ENCODE peak calls at places on chromosomes 5 and 9, in eight cellular contexts. One of them, this sample, is unnamed.

GRCh38 chr5:126433708-126434107 is 10.5 kb downstream of the GRAMD2B start:
- DNase-seq in uterus: no peak
- DNase-seq in prostate gland: no peak
- DNase-seq in heart left ventricle: no peak
- DNase-seq in esophagus squamous epithelium: no peak
- DNase-seq in A549: no peak
- DNase-seq in right lobe of liver: no peak
- DNase-seq in breast epithelium: no peak
- DNase-seq in this sample: no peak

GRCh38 chr9:76717176-76717575 is 47.1 kb upstream of the PCA3 start:
- DNase-seq in uterus: no peak
- DNase-seq in prostate gland: no peak
- DNase-seq in heart left ventricle: no peak
- DNase-seq in esophagus squamous epithelium: no peak
- DNase-seq in A549: no peak
- DNase-seq in right lobe of liver: no peak
- DNase-seq in breast epithelium: no peak
- DNase-seq in this sample: no peak

GRCh38 chr9:68825755-68826500 is 120.9 kb downstream of the PIP5K1B start:
- DNase-seq in uterus: no peak
- DNase-seq in prostate gland: no peak
- DNase-seq in heart left ventricle: no peak
- DNase-seq in esophagus squamous epithelium: no peak
- DNase-seq in A549: no peak
- DNase-seq in right lobe of liver: no peak
- DNase-seq in breast epithelium: no peak
- DNase-seq in this sample: no peak

GRCh38 chr5:122152266-122152900 is 23.0 kb downstream of the ZNF474 start:
- DNase-seq in uterus: no peak
- DNase-seq in prostate gland: no peak
- DNase-seq in heart left ventricle: no peak
- DNase-seq in esophagus squamous epithelium: no peak
- DNase-seq in A549: no peak
- DNase-seq in right lobe of liver: no peak
- DNase-seq in breast epithelium: no peak
- DNase-seq in this sample: no peak

GRCh38 chr5:160197341-160198147 is 31.8 kb upstream of the FABP6 start:
- DNase-seq in uterus: peak
- DNase-seq in prostate gland: no peak
- DNase-seq in heart left ventricle: peak
- DNase-seq in esophagus squamous epithelium: no peak
- DNase-seq in A549: no peak
- DNase-seq in right lobe of liver: no peak
- DNase-seq in breast epithelium: no peak
- DNase-seq in this sample: no peak

GRCh38 chr5:135705230-135705631 is 126.4 kb upstream of the CXCL14 start:
- DNase-seq in uterus: no peak
- DNase-seq in prostate gland: no peak
- DNase-seq in heart left ventricle: no peak
- DNase-seq in esophagus squamous epithelium: no peak
- DNase-seq in A549: no peak
- DNase-seq in right lobe of liver: no peak
- DNase-seq in breast epithelium: no peak
- DNase-seq in this sample: no peak

GRCh38 chr5:7851617-7852289 is 820 bp upstream of the CFAP90 start:
- DNase-seq in uterus: no peak
- DNase-seq in prostate gland: peak
- DNase-seq in heart left ventricle: no peak
- DNase-seq in esophagus squamous epithelium: no peak
- DNase-seq in A549: no peak
- DNase-seq in right lobe of liver: peak
- DNase-seq in breast epithelium: no peak
- DNase-seq in this sample: no peak

GRCh38 chr5:134151723-134152122 is 25.0 kb downstream of the SKP1 start:
- DNase-seq in uterus: no peak
- DNase-seq in prostate gland: no peak
- DNase-seq in heart left ventricle: no peak
- DNase-seq in esophagus squamous epithelium: no peak
- DNase-seq in A549: no peak
- DNase-seq in right lobe of liver: no peak
- DNase-seq in breast epithelium: no peak
- DNase-seq in this sample: no peak

GRCh38 chr9:93326056-93326455 is 125.4 kb upstream of the FAM120A start:
- DNase-seq in uterus: no peak
- DNase-seq in prostate gland: no peak
- DNase-seq in heart left ventricle: no peak
- DNase-seq in esophagus squamous epithelium: no peak
- DNase-seq in A549: no peak
- DNase-seq in right lobe of liver: no peak
- DNase-seq in breast epithelium: no peak
- DNase-seq in this sample: no peak

GRCh38 chr5:137114529-137114928 is 384.6 kb downstream of the SPOCK1 start:
- DNase-seq in uterus: no peak
- DNase-seq in prostate gland: no peak
- DNase-seq in heart left ventricle: no peak
- DNase-seq in esophagus squamous epithelium: no peak
- DNase-seq in A549: peak
- DNase-seq in right lobe of liver: no peak
- DNase-seq in breast epithelium: no peak
- DNase-seq in this sample: no peak

GRCh38 chr5:92886751-92887150 is 694.3 kb downstream of the NR2F1-AS1 start:
- DNase-seq in uterus: no peak
- DNase-seq in prostate gland: no peak
- DNase-seq in heart left ventricle: no peak
- DNase-seq in esophagus squamous epithelium: no peak
- DNase-seq in A549: no peak
- DNase-seq in right lobe of liver: no peak
- DNase-seq in breast epithelium: no peak
- DNase-seq in this sample: no peak

GRCh38 chr9:86732514-86732913 is 214.8 kb downstream of the GAS1 start:
- DNase-seq in uterus: peak
- DNase-seq in prostate gland: no peak
- DNase-seq in heart left ventricle: no peak
- DNase-seq in esophagus squamous epithelium: no peak
- DNase-seq in A549: no peak
- DNase-seq in right lobe of liver: no peak
- DNase-seq in breast epithelium: peak
- DNase-seq in this sample: peak

GRCh38 chr5:168464214-168464613 is 22.1 kb upstream of the RARS1 start:
- DNase-seq in uterus: no peak
- DNase-seq in prostate gland: no peak
- DNase-seq in heart left ventricle: no peak
- DNase-seq in esophagus squamous epithelium: no peak
- DNase-seq in A549: no peak
- DNase-seq in right lobe of liver: no peak
- DNase-seq in breast epithelium: no peak
- DNase-seq in this sample: no peak

GRCh38 chr9:84669293-84670105 is at the start of gene NTRK2:
- DNase-seq in uterus: no peak
- DNase-seq in prostate gland: no peak
- DNase-seq in heart left ventricle: peak
- DNase-seq in esophagus squamous epithelium: no peak
- DNase-seq in A549: no peak
- DNase-seq in right lobe of liver: no peak
- DNase-seq in breast epithelium: peak
- DNase-seq in this sample: peak

GRCh38 chr5:143890475-143890874 is 78.5 kb downstream of the HMHB1 start:
- DNase-seq in uterus: no peak
- DNase-seq in prostate gland: no peak
- DNase-seq in heart left ventricle: no peak
- DNase-seq in esophagus squamous epithelium: no peak
- DNase-seq in A549: no peak
- DNase-seq in right lobe of liver: no peak
- DNase-seq in breast epithelium: no peak
- DNase-seq in this sample: no peak

GRCh38 chr9:128118971-128119665 is 8.4 kb downstream of the PTGES2 start:
- DNase-seq in uterus: no peak
- DNase-seq in prostate gland: no peak
- DNase-seq in heart left ventricle: no peak
- DNase-seq in esophagus squamous epithelium: no peak
- DNase-seq in A549: no peak
- DNase-seq in right lobe of liver: peak
- DNase-seq in breast epithelium: no peak
- DNase-seq in this sample: no peak

GRCh38 chr9:129944501-129945116 is 98.4 kb downstream of the FNBP1 start:
- DNase-seq in uterus: no peak
- DNase-seq in prostate gland: no peak
- DNase-seq in heart left ventricle: no peak
- DNase-seq in esophagus squamous epithelium: no peak
- DNase-seq in A549: no peak
- DNase-seq in right lobe of liver: no peak
- DNase-seq in breast epithelium: no peak
- DNase-seq in this sample: no peak

DNA sequence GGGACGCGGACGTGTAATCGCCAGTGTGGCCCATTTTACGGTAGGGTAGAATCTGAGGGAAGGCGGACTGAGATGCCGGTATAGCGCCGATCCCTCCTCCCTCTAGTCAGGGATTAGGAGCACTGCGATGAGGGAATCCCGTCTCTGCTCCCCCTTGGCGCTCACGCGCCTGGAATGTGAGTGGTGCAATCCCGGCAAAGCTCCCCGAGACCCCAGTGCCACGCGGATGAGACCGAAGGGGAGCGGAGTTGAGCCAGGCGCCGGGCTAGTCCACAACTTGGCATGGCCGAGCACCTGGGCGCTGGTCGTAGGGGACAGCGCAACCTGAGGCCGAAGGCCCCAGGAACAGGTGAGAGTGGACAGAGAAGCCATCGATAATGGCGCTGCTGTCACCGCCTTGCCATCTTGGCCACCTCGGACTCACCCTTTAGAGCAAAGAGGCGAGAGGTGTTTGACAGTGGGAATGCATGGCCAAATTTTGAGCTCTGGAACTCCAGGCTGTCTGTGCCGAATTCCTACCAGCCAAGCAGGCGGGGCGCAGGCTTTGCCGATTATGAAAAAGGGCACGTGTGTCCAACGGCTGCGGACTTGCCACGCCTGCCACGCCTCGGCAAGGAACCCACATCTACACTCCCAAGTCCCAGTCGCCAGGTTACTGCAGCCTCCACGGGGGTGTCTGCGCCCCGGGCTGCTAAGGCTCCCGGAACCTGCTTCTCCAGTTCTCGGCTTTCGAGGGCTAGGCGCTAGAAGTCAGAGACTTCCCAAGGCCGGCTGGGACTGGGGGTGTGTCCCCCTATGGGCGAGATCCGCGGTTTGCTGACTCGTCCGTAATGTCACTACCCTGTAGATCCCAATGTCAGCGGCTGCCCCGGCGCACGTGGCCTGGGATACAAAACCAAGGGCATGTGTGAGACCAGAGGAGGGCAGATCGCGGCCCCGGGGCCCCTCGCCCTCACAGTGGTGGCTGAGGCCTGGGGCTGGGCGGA is 2.6 kb downstream of the NPR3 start:
- DNase-seq in uterus: no peak
- DNase-seq in prostate gland: peak
- DNase-seq in heart left ventricle: peak
- DNase-seq in esophagus squamous epithelium: no peak
- DNase-seq in A549: no peak
- DNase-seq in right lobe of liver: no peak
- DNase-seq in breast epithelium: no peak
- DNase-seq in this sample: no peak
- H3K4me3 ChIP-seq in uterus: peak
- H3K4me3 ChIP-seq in prostate gland: peak
- H3K4me3 ChIP-seq in heart left ventricle: peak
- H3K4me3 ChIP-seq in esophagus squamous epithelium: peak
- H3K4me3 ChIP-seq in A549: no peak
- H3K4me3 ChIP-seq in right lobe of liver: peak
- H3K4me3 ChIP-seq in breast epithelium: peak
- H3K4me3 ChIP-seq in this sample: peak

GRCh38 chr9:98931543-98931942 is 12.2 kb upstream of the COL15A1 start:
- DNase-seq in uterus: no peak
- DNase-seq in prostate gland: no peak
- DNase-seq in heart left ventricle: no peak
- DNase-seq in esophagus squamous epithelium: no peak
- DNase-seq in A549: no peak
- DNase-seq in right lobe of liver: no peak
- DNase-seq in breast epithelium: no peak
- DNase-seq in this sample: no peak

GRCh38 chr9:98931990-98932389 is 11.7 kb upstream of the COL15A1 start:
- DNase-seq in uterus: no peak
- DNase-seq in prostate gland: no peak
- DNase-seq in heart left ventricle: no peak
- DNase-seq in esophagus squamous epithelium: no peak
- DNase-seq in A549: no peak
- DNase-seq in right lobe of liver: no peak
- DNase-seq in breast epithelium: no peak
- DNase-seq in this sample: no peak

GRCh38 chr9:98929096-98929495 is 14.6 kb upstream of the COL15A1 start:
- DNase-seq in uterus: no peak
- DNase-seq in prostate gland: no peak
- DNase-seq in heart left ventricle: no peak
- DNase-seq in esophagus squamous epithelium: no peak
- DNase-seq in A549: no peak
- DNase-seq in right lobe of liver: no peak
- DNase-seq in breast epithelium: no peak
- DNase-seq in this sample: no peak

GRCh38 chr9:98930792-98931191 is 12.9 kb upstream of the COL15A1 start:
- DNase-seq in uterus: no peak
- DNase-seq in prostate gland: no peak
- DNase-seq in heart left ventricle: no peak
- DNase-seq in esophagus squamous epithelium: no peak
- DNase-seq in A549: no peak
- DNase-seq in right lobe of liver: no peak
- DNase-seq in breast epithelium: no peak
- DNase-seq in this sample: no peak

GRCh38 chr9:98929866-98930265 is 13.8 kb upstream of the COL15A1 start:
- DNase-seq in uterus: peak
- DNase-seq in prostate gland: no peak
- DNase-seq in heart left ventricle: no peak
- DNase-seq in esophagus squamous epithelium: no peak
- DNase-seq in A549: no peak
- DNase-seq in right lobe of liver: no peak
- DNase-seq in breast epithelium: no peak
- DNase-seq in this sample: no peak
- TF ChIP-seq POLR2A in uterus: no peak
- TF ChIP-seq POLR2A in prostate gland: no peak
- TF ChIP-seq POLR2A in heart left ventricle: no peak
- TF ChIP-seq POLR2A in esophagus squamous epithelium: no peak
- TF ChIP-seq POLR2A in A549: no peak
- TF ChIP-seq POLR2A in right lobe of liver: no peak
- TF ChIP-seq POLR2A in breast epithelium: no peak
- TF ChIP-seq POLR2A in this sample: no peak

GRCh38 chr5:36739751-36740221 is 133.4 kb downstream of the SLC1A3 start:
- DNase-seq in uterus: no peak
- DNase-seq in prostate gland: peak
- DNase-seq in heart left ventricle: peak
- DNase-seq in esophagus squamous epithelium: no peak
- DNase-seq in A549: peak
- DNase-seq in right lobe of liver: peak
- DNase-seq in breast epithelium: peak
- DNase-seq in this sample: peak
- H3K4me3 ChIP-seq in uterus: no peak
- H3K4me3 ChIP-seq in prostate gland: no peak
- H3K4me3 ChIP-seq in heart left ventricle: no peak
- H3K4me3 ChIP-seq in esophagus squamous epithelium: no peak
- H3K4me3 ChIP-seq in A549: no peak
- H3K4me3 ChIP-seq in right lobe of liver: no peak
- H3K4me3 ChIP-seq in breast epithelium: no peak
- H3K4me3 ChIP-seq in this sample: no peak

DNA sequence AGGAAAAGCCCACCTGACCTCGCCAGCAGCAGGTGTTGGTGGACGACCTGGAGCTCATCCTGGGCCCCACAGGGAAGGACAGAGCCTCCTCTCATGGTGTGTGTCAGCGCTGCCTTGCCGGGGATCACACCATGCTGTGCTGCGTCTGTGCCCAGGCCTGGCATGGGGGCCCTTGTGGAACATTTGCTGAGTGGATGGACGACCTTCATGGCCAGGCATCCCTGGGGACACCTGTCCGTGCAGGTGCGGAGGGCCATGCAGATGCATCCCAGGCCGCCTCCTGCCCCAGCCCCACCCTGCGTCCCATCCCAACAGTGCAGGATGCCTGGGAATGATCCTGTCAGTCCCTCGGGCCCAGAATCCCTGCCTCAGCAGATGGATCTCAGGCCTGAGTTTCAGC is 73.8 kb downstream of the NEK6 start:
- DNase-seq in uterus: no peak
- DNase-seq in prostate gland: no peak
- DNase-seq in heart left ventricle: no peak
- DNase-seq in esophagus squamous epithelium: no peak
- DNase-seq in A549: no peak
- DNase-seq in right lobe of liver: no peak
- DNase-seq in breast epithelium: no peak
- DNase-seq in this sample: no peak
- TF ChIP-seq POLR2A in uterus: no peak
- TF ChIP-seq POLR2A in prostate gland: no peak
- TF ChIP-seq POLR2A in heart left ventricle: no peak
- TF ChIP-seq POLR2A in esophagus squamous epithelium: no peak
- TF ChIP-seq POLR2A in A549: no peak
- TF ChIP-seq POLR2A in right lobe of liver: no peak
- TF ChIP-seq POLR2A in breast epithelium: no peak
- TF ChIP-seq POLR2A in this sample: no peak